ENCODE peak calls at places on chromosomes 11 and 22, in eight cellular contexts. W is AG04450, B is brain microvascular endothelial cell, E is gastrocnemius medialis, M is GM23338, X is lower leg skin, J is IMR-90, V is WERI-Rb-1. T is an unnamed sample.

GRCh38 chr11:93849751-93850584 is 450 bp downstream of the VSTM5 start:
- DNase-seq in V (peak; percentile 56), W (no peak), J (no peak), X (no peak), M (peak; percentile 66), B (no peak), E (no peak), T (peak; percentile 15)

GRCh38 chr11:91243630-91244029 is 981.0 kb upstream of the FAT3 start:
- DNase-seq in M (no peak), X (no peak), E (no peak), J (no peak), W (no peak), B (no peak), V (no peak), T (peak; percentile 40)

GRCh38 chr11:8584096-8584495 is 9.9 kb downstream of the STK33 start:
- DNase-seq in V (no peak), E (no peak), W (no peak), X (no peak), B (no peak), M (no peak), J (peak; percentile 47), T (no peak)

GRCh38 chr11:113283881-113284280 is 30.5 kb upstream of the TTC12 start:
- DNase-seq in M (no peak), E (no peak), V (no peak), J (no peak), X (no peak), W (no peak), B (no peak), T (no peak)

GRCh38 chr11:106466441-106467190 is 389.2 kb downstream of the AASDHPPT start:
- DNase-seq in B (peak; percentile 85), M (no peak), V (peak; percentile 27), X (no peak), J (peak; percentile 94), W (peak; percentile 81), E (no peak), T (peak; percentile 75)

GRCh38 chr11:99370557-99371200 is 349.9 kb downstream of the CNTN5 start:
- DNase-seq in B (peak; percentile 70), M (peak; percentile 36), X (no peak), W (peak; percentile 23), E (peak; percentile 50), V (no peak), J (peak; percentile 72), T (peak; percentile 80)

GRCh38 chr11:1757861-1758610 is 5.7 kb downstream of the CTSD start:
- DNase-seq in J (no peak), V (no peak), B (no peak), W (no peak), M (no peak), E (no peak), X (no peak), T (no peak)

GRCh38 chr11:132601863-132602262 is 930.4 kb downstream of the OPCML start:
- DNase-seq in W (no peak), X (no peak), E (no peak), J (no peak), V (no peak), B (no peak), M (no peak), T (no peak)

GRCh38 chr11:47083913-47084312 is 92.8 kb downstream of the ARFGAP2 start:
- DNase-seq in M (no peak), B (no peak), E (no peak), W (peak; percentile 20), V (no peak), X (no peak), J (peak; percentile 81), T (peak; percentile 77)

GRCh38 chr11:30914143-30914762 is 328.1 kb upstream of the MPPED2 start:
- DNase-seq in B (peak; percentile 58), M (peak; percentile 87), E (no peak), J (peak; percentile 48), X (peak; percentile 21), W (peak; percentile 16), V (peak; percentile 81), T (peak; percentile 76)

GRCh38 chr11:125625225-125625593 is 246 bp downstream of the CHEK1 start:
- DNase-seq in M (peak; percentile 83), J (no peak), X (no peak), V (no peak), B (no peak), W (no peak), E (no peak), T (no peak)

GRCh38 chr22:44667829-44668189 is 34.2 kb upstream of the PRR5 start:
- DNase-seq in M (no peak), W (no peak), B (no peak), E (no peak), X (no peak), V (no peak), J (no peak), T (no peak)

GRCh38 chr11:27248430-27249207 is 114.4 kb downstream of the CCDC34 start:
- DNase-seq in X (no peak), M (peak; percentile 37), B (no peak), J (no peak), W (no peak), V (no peak), E (no peak), T (no peak)

GRCh38 chr11:78840623-78841022 is 266.0 kb upstream of the NARS2 start:
- DNase-seq in M (no peak), X (peak; percentile 27), B (no peak), V (no peak), J (peak; percentile 69), E (no peak), W (peak; percentile 48), T (peak; percentile 37)

GRCh38 chr11:8018742-8019631 is 31.9 kb downstream of the EIF3F start:
- DNase-seq in B (peak; percentile 48), E (peak; percentile 27), V (peak; percentile 83), W (peak; percentile 16), J (peak; percentile 69), M (peak; percentile 93), X (peak; percentile 48), T (peak; percentile 67)

GRCh38 chr11:45933131-45933821 is 10.8 kb downstream of the LARGE2 start:
- DNase-seq in W (peak; percentile 8), J (peak; percentile 71), B (no peak), X (no peak), E (no peak), M (no peak), V (no peak), T (peak; percentile 13)

GRCh38 chr22:21013742-21014201 is 1.2 kb upstream of the P2RX6 start:
- DNase-seq in J (no peak), V (no peak), M (peak; percentile 38), E (no peak), B (no peak), X (no peak), W (no peak), T (no peak)
- H3K4me3 ChIP-seq in J (peak overlapping the region; percentile 52), V (peak overlapping the region; percentile 67), M (peak overlapping the region; percentile 78), E (peak overlapping the region; percentile 56), B (peak overlapping the region; percentile 64), X (no peak overlapping the region), W (peak overlapping the region; percentile 74), T (peak overlapping the region; percentile 59)

DNA sequence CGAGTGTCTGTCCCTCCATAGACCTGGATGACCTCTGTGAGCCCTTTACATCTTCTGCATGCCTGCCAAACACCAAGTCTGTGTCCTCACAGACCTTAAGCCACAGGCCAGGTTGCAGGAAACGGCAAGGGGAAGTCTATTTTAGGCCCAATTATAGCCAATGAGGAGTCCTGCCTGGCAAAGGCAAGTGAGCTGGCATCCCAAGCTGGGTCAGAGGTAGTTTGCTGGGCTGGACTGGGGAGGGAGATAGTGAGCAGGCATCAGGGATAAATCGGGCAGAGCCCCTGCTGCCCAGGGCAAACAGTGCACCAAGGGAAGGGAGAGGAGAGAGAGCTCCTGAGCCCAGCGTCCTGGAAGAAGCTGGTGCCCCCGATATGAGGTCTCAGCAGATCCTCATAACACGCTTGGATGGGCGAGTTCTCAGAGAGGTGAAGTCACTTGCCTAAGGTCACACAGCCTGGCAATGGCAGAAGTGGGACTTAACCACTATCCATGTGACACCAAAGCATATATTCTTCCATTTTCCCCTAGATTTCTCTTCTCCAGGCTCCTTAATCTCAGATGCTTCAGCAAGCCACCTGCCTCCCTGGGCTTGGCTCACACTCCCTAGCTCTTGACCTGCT is 3.7 kb upstream of the RELT start:
- DNase-seq in W (no peak), M (peak; percentile 75), X (no peak), E (no peak), V (no peak), J (no peak), B (peak; percentile 21), T (no peak)
- TF ChIP-seq CTCF in W (peak; percentile 38), M (peak; percentile 39), X (no peak), E (no peak), V (peak; percentile 29), J (peak; percentile 38), B (peak; percentile 48), T (peak; percentile 10)

GRCh38 chr22:37657590-37658132 is 862 bp upstream of the PDXP start:
- DNase-seq in E (no peak), W (no peak), B (no peak), X (no peak), M (peak; percentile 47), V (no peak), J (peak; percentile 7), T (no peak)

GRCh38 chr22:37658133-37659065 is at the start of gene PDXP:
- DNase-seq in M (peak; percentile 100), E (peak; percentile 100), X (peak; percentile 99), W (peak; percentile 100), J (peak; percentile 100), V (peak; percentile 99), B (peak; percentile 100), T (peak; percentile 100)

GRCh38 chr22:37660709-37661045 is 2.2 kb downstream of the PDXP start:
- DNase-seq in B (no peak), X (no peak), J (no peak), V (no peak), E (no peak), M (no peak), W (no peak), T (no peak)

GRCh38 chr22:37659897-37660708 is 1.6 kb downstream of the PDXP start:
- DNase-seq in B (no peak), E (no peak), W (no peak), J (no peak), M (no peak), V (no peak), X (no peak), T (no peak)

DNA sequence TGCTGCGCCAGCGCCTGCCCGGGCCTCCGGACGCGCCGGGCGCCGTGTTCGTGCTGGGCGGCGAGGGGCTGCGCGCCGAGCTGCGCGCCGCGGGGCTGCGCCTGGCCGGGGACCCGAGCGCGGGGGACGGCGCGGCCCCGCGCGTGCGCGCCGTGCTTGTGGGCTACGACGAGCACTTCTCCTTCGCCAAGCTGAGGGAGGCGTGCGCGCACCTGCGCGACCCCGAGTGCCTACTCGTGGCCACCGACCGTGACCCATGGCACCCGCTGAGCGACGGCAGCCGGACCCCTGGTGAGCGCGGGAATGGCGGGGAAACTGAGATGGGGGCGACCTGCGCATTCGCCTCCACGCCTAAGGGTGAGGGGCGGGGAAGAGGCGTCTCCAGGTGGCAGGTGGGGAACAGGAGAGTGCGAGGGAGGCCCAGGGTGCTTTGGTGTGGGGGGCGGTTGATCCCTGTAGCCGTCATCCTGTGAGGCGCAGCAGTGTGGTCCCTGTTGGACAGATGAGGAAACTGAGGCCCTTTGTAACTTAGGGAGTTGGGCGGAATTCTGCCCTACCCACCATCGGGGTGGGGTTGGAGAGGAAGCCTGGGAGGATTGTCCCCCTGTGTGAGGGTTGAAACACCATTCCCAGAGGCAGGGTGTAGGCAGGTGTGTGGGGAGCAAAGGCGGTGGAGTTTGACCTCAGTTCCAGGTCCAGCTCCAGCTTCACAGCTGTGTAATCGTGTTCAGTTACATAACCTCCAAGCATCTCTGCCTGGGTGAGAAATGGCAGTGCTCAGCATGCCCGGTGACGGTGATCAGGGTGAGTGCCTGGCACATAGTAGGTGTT is 758 bp downstream of the PDXP start:
- DNase-seq in J (no peak), W (no peak), B (no peak), E (no peak), X (no peak), V (peak; percentile 53), M (no peak), T (no peak)
- H3K4me3 ChIP-seq in J (peak overlapping the region; percentile 55), W (peak overlapping the region; percentile 78), B (peak overlapping the region; percentile 71), E (peak overlapping the region; percentile 65), X (peak overlapping the region; percentile 49), V (peak overlapping the region; percentile 73), M (peak overlapping the region; percentile 78), T (peak overlapping the region; percentile 64)

GRCh38 chr22:21984793-21985192 is 2.2 kb upstream of the TOP3B start:
- DNase-seq in E (no peak), W (no peak), M (peak; percentile 86), B (peak; percentile 16), X (no peak), V (no peak), J (peak; percentile 40), T (peak; percentile 35)
- TF ChIP-seq CTCF in E (no peak), W (peak; percentile 57), M (peak; percentile 75), B (peak; percentile 62), X (no peak), V (peak; percentile 53), J (peak; percentile 51), T (peak; percentile 48)